ENCODE peak calls at places on chromosomes 11 and 22, in six cellular contexts. One of them, this sample, is unnamed.

GRCh38 chr11:17479284-17480214 is 2.9 kb upstream of the ABCC8 start:
- DNase-seq in heart right ventricle: no peak
- DNase-seq in lower lobe of right lung: no peak
- DNase-seq in colonic mucosa: peak; percentile 68
- DNase-seq in nucleus accumbens: peak; percentile 25
- DNase-seq in activated T-cell treated with anti-CD3 and anti-CD28 coated beads for 1 hour: no peak
- DNase-seq in this sample: peak; percentile 41

GRCh38 chr22:42070517-42071422 is at the start of gene NAGA:
- DNase-seq in heart right ventricle: peak; percentile 97
- DNase-seq in lower lobe of right lung: peak; percentile 98
- DNase-seq in colonic mucosa: peak; percentile 97
- DNase-seq in nucleus accumbens: peak; percentile 82
- DNase-seq in activated T-cell treated with anti-CD3 and anti-CD28 coated beads for 1 hour: peak; percentile 85
- DNase-seq in this sample: peak; percentile 98

GRCh38 chr22:29093980-29094379 is 21.1 kb downstream of the KREMEN1 start:
- DNase-seq in heart right ventricle: no peak
- DNase-seq in lower lobe of right lung: no peak
- DNase-seq in colonic mucosa: no peak
- DNase-seq in nucleus accumbens: no peak
- DNase-seq in activated T-cell treated with anti-CD3 and anti-CD28 coated beads for 1 hour: no peak
- DNase-seq in this sample: no peak

GRCh38 chr11:26905368-26905767 is 88.5 kb upstream of the FIBIN start:
- DNase-seq in heart right ventricle: no peak
- DNase-seq in lower lobe of right lung: no peak
- DNase-seq in colonic mucosa: no peak
- DNase-seq in nucleus accumbens: no peak
- DNase-seq in activated T-cell treated with anti-CD3 and anti-CD28 coated beads for 1 hour: no peak
- DNase-seq in this sample: no peak

GRCh38 chr22:19871845-19872778 is 17.4 kb upstream of the GNB1L start:
- DNase-seq in heart right ventricle: no peak
- DNase-seq in lower lobe of right lung: peak; percentile 41
- DNase-seq in colonic mucosa: peak; percentile 17
- DNase-seq in nucleus accumbens: no peak
- DNase-seq in activated T-cell treated with anti-CD3 and anti-CD28 coated beads for 1 hour: no peak
- DNase-seq in this sample: no peak

GRCh38 chr11:116511684-116512083 is 261.1 kb downstream of the BUD13 start:
- DNase-seq in heart right ventricle: no peak
- DNase-seq in lower lobe of right lung: no peak
- DNase-seq in colonic mucosa: no peak
- DNase-seq in nucleus accumbens: no peak
- DNase-seq in activated T-cell treated with anti-CD3 and anti-CD28 coated beads for 1 hour: no peak
- DNase-seq in this sample: no peak

GRCh38 chr22:36929621-36930020 is 16.2 kb downstream of the CSF2RB start:
- DNase-seq in heart right ventricle: no peak
- DNase-seq in lower lobe of right lung: no peak
- DNase-seq in colonic mucosa: no peak
- DNase-seq in nucleus accumbens: no peak
- DNase-seq in activated T-cell treated with anti-CD3 and anti-CD28 coated beads for 1 hour: no peak
- DNase-seq in this sample: no peak

GRCh38 chr11:61830318-61831105 is 2.4 kb downstream of the FADS2 start:
- DNase-seq in heart right ventricle: no peak
- DNase-seq in lower lobe of right lung: no peak
- DNase-seq in colonic mucosa: no peak
- DNase-seq in nucleus accumbens: no peak
- DNase-seq in activated T-cell treated with anti-CD3 and anti-CD28 coated beads for 1 hour: no peak
- DNase-seq in this sample: no peak

GRCh38 chr22:48782817-48783511 is 1044.7 kb downstream of the BRD1 start:
- DNase-seq in heart right ventricle: no peak
- DNase-seq in lower lobe of right lung: no peak
- DNase-seq in colonic mucosa: no peak
- DNase-seq in nucleus accumbens: no peak
- DNase-seq in activated T-cell treated with anti-CD3 and anti-CD28 coated beads for 1 hour: no peak
- DNase-seq in this sample: no peak

GRCh38 chr11:119614227-119615002 is 114.6 kb downstream of the NECTIN1 start:
- DNase-seq in heart right ventricle: no peak
- DNase-seq in lower lobe of right lung: no peak
- DNase-seq in colonic mucosa: no peak
- DNase-seq in nucleus accumbens: no peak
- DNase-seq in activated T-cell treated with anti-CD3 and anti-CD28 coated beads for 1 hour: no peak
- DNase-seq in this sample: no peak

GRCh38 chr11:6095798-6096197 is 11.7 kb upstream of the OR56B4 start:
- DNase-seq in heart right ventricle: no peak
- DNase-seq in lower lobe of right lung: no peak
- DNase-seq in colonic mucosa: no peak
- DNase-seq in nucleus accumbens: no peak
- DNase-seq in activated T-cell treated with anti-CD3 and anti-CD28 coated beads for 1 hour: no peak
- DNase-seq in this sample: no peak

GRCh38 chr11:65456418-65456817 is 33.8 kb downstream of the NEAT1 start:
- DNase-seq in heart right ventricle: no peak
- DNase-seq in lower lobe of right lung: no peak
- DNase-seq in colonic mucosa: no peak
- DNase-seq in nucleus accumbens: no peak
- DNase-seq in activated T-cell treated with anti-CD3 and anti-CD28 coated beads for 1 hour: no peak
- DNase-seq in this sample: no peak

GRCh38 chr22:35072939-35073338 is 7.0 kb downstream of the ISX start:
- DNase-seq in heart right ventricle: no peak
- DNase-seq in lower lobe of right lung: no peak
- DNase-seq in colonic mucosa: no peak
- DNase-seq in nucleus accumbens: no peak
- DNase-seq in activated T-cell treated with anti-CD3 and anti-CD28 coated beads for 1 hour: no peak
- DNase-seq in this sample: no peak

GRCh38 chr11:102430158-102430836 is 22.3 kb downstream of the TMEM123 start:
- DNase-seq in heart right ventricle: no peak
- DNase-seq in lower lobe of right lung: no peak
- DNase-seq in colonic mucosa: no peak
- DNase-seq in nucleus accumbens: no peak
- DNase-seq in activated T-cell treated with anti-CD3 and anti-CD28 coated beads for 1 hour: no peak
- DNase-seq in this sample: no peak

This sample was measured in left cardiac atrium.